ENCODE peak calls at places on chromosomes 2 and 18, in five cellular contexts. Q is naive thymus-derived CD4-positive, alpha-beta T cell; M is neural crest cell; X is cardiac muscle cell; I is left cardiac atrium. T is an unnamed sample.

GRCh38 chr2:162261032-162261945 is 18.0 kb upstream of the FAP start:
- DNase-seq in Q (no peak), M (no peak), X (peak; percentile 82), I (peak; percentile 56), T (no peak)

GRCh38 chr2:219452361-219453317 is 18.0 kb downstream of the SPEG start:
- DNase-seq in Q (no peak), M (no peak), X (peak; percentile 96), I (peak; percentile 71), T (no peak)

GRCh38 chr18:65938592-65939372 is 188.0 kb downstream of the CDH7 start:
- DNase-seq in Q (no peak), M (peak; percentile 20), X (peak; percentile 13), I (no peak), T (no peak)

GRCh38 chr2:170743530-170744239 is 26.5 kb upstream of the ERICH2 start:
- DNase-seq in Q (no peak), M (no peak), X (no peak), I (no peak), T (no peak)

GRCh38 chr18:32139835-32140283 is 48.2 kb downstream of the RNF138 start:
- DNase-seq in Q (no peak), M (no peak), X (no peak), I (no peak), T (no peak)

GRCh38 chr18:76306685-76307292 is 188.3 kb downstream of the ZNF516 start:
- DNase-seq in Q (no peak), M (no peak), X (no peak), I (no peak), T (no peak)

GRCh38 chr2:212811036-212811805 is 272.6 kb upstream of the ERBB4 start:
- DNase-seq in Q (no peak), M (no peak), X (peak; percentile 44), I (no peak), T (no peak)

GRCh38 chr2:222483513-222484039 is 59.2 kb downstream of the SGPP2 start:
- DNase-seq in Q (no peak), M (no peak), X (no peak), I (no peak), T (no peak)

GRCh38 chr2:15116830-15117229 is 444.3 kb downstream of the NBAS start:
- DNase-seq in Q (no peak), M (no peak), X (no peak), I (no peak), T (no peak)

GRCh38 chr2:215920244-215921100 is 92.9 kb downstream of the MREG start:
- DNase-seq in Q (peak; percentile 19), M (peak; percentile 66), X (peak; percentile 94), I (peak; percentile 72), T (no peak)

GRCh38 chr18:35711227-35711626 is 129.7 kb downstream of the GALNT1 start:
- DNase-seq in Q (no peak), M (no peak), X (no peak), I (no peak), T (no peak)

GRCh38 chr2:86807121-86807461 is 16.4 kb upstream of the CD8A start:
- DNase-seq in Q (no peak), M (no peak), X (no peak), I (no peak), T (no peak)

T was measured in cerebellar nuclear complex.